ENCODE peak calls at places on chromosomes 5 and 9, in five cellular contexts. Q, N, R, O and D are unnamed samples.

GRCh38 chr5:541888-542692 is 17.8 kb upstream of the SLC9A3 start:
- DNase-seq in Q (no peak), N (no peak), R (no peak), O (peak; percentile 38), D (no peak)

GRCh38 chr5:32109236-32109635 is 64.9 kb downstream of the GOLPH3 start:
- DNase-seq in Q (peak; percentile 14), N (peak; percentile 20), R (peak; percentile 92), O (no peak), D (no peak)

GRCh38 chr5:174735498-174736350 is 11.3 kb downstream of the MSX2 start:
- DNase-seq in Q (no peak), N (no peak), R (peak; percentile 57), O (no peak), D (no peak)

GRCh38 chr5:112642885-112643284 is 94.8 kb upstream of the APC start:
- DNase-seq in Q (no peak), N (no peak), R (peak; percentile 2), O (no peak), D (no peak)

GRCh38 chr9:16752615-16753014 is 117.9 kb downstream of the BNC2 start:
- DNase-seq in Q (no peak), N (no peak), R (peak; percentile 48), O (no peak), D (no peak)

GRCh38 chr9:94623253-94623652 is 16.1 kb downstream of the FBP1 start:
- DNase-seq in Q (no peak), N (no peak), R (peak; percentile 17), O (peak; percentile 57), D (peak; percentile 21)

GRCh38 chr5:173240091-173241050 is 5.4 kb upstream of the NKX2-5 start:
- DNase-seq in Q (no peak), N (no peak), R (no peak), O (no peak), D (no peak)

GRCh38 chr5:131209506-131210191 is 38.9 kb downstream of the LYRM7 start:
- DNase-seq in Q (no peak), N (no peak), R (no peak), O (peak; percentile 90), D (peak; percentile 99)

GRCh38 chr9:108569624-108570023 is 286.2 kb downstream of the ACTL7B start:
- DNase-seq in Q (peak; percentile 56), N (peak; percentile 76), R (peak; percentile 92), O (no peak), D (no peak)

GRCh38 chr9:92706218-92706940 is 36.4 kb upstream of the IPPK start:
- DNase-seq in Q (no peak), N (no peak), R (peak; percentile 67), O (peak; percentile 62), D (peak; percentile 31)

GRCh38 chr5:100827481-100827889 is 75.6 kb downstream of the ST8SIA4 start:
- DNase-seq in Q (peak; percentile 27), N (no peak), R (peak; percentile 16), O (peak; percentile 67), D (no peak)

GRCh38 chr5:150623152-150623877 is 17.1 kb upstream of the SYNPO start:
- DNase-seq in Q (no peak), N (peak; percentile 42), R (no peak), O (peak; percentile 57), D (no peak)

GRCh38 chr9:94945191-94946144 is 219.0 kb downstream of the AOPEP start:
- DNase-seq in Q (peak; percentile 88), N (peak; percentile 96), R (peak; percentile 97), O (no peak), D (no peak)

GRCh38 chr9:109961579-109961978 is 181.6 kb downstream of the PALM2AKAP2 start:
- DNase-seq in Q (no peak), N (no peak), R (no peak), O (no peak), D (no peak)

GRCh38 chr9:33170464-33171156 is 3.5 kb upstream of the B4GALT1 start:
- DNase-seq in Q (peak; percentile 34), N (no peak), R (peak; percentile 43), O (peak; percentile 51), D (no peak)

GRCh38 chr9:109036744-109037680 is 23.7 kb upstream of the CTNNAL1 start:
- DNase-seq in Q (peak; percentile 18), N (no peak), R (no peak), O (no peak), D (no peak)

GRCh38 chr5:1765141-1765879 is 34.3 kb downstream of the MRPL36 start:
- DNase-seq in Q (no peak), N (peak; percentile 13), R (no peak), O (peak; percentile 77), D (no peak)

GRCh38 chr9:130806388-130806716 is 28.7 kb upstream of the ABL1 start:
- DNase-seq in Q (no peak), N (no peak), R (no peak), O (no peak), D (no peak)

GRCh38 chr5:132776077-132776931 is 735 bp downstream of the SEPTIN8 start:
- DNase-seq in Q (peak; percentile 31), N (no peak), R (peak; percentile 53), O (no peak), D (no peak)

GRCh38 chr5:145471831-145472616 is 363.1 kb downstream of the PRELID2 start:
- DNase-seq in Q (no peak), N (peak; percentile 36), R (peak; percentile 18), O (no peak), D (no peak)

GRCh38 chr5:10301266-10301665 is 6.4 kb downstream of the CMBL start:
- DNase-seq in Q (no peak), N (no peak), R (no peak), O (no peak), D (no peak)

GRCh38 chr5:74430910-74431309 is 209.6 kb downstream of the ENC1 start:
- DNase-seq in Q (no peak), N (no peak), R (no peak), O (no peak), D (no peak)

GRCh38 chr5:74434124-74434899 is 206.2 kb downstream of the ENC1 start:
- DNase-seq in Q (no peak), N (no peak), R (no peak), O (no peak), D (no peak)

GRCh38 chr5:74429495-74429894 is 211.0 kb downstream of the ENC1 start:
- DNase-seq in Q (no peak), N (no peak), R (no peak), O (no peak), D (no peak)

GRCh38 chr5:74432240-74432639 is 208.3 kb downstream of the ENC1 start:
- DNase-seq in Q (no peak), N (no peak), R (no peak), O (no peak), D (no peak)

GRCh38 chr5:74433255-74434123 is 207.0 kb downstream of the ENC1 start:
- DNase-seq in Q (no peak), N (peak; percentile 22), R (peak; percentile 51), O (peak; percentile 71), D (peak; percentile 17)
- H3K4me3 ChIP-seq in Q (no peak overlapping the region), N (no peak overlapping the region), R (peak overlapping the region; percentile 43), O (no peak overlapping the region), D (no peak overlapping the region)

DNA sequence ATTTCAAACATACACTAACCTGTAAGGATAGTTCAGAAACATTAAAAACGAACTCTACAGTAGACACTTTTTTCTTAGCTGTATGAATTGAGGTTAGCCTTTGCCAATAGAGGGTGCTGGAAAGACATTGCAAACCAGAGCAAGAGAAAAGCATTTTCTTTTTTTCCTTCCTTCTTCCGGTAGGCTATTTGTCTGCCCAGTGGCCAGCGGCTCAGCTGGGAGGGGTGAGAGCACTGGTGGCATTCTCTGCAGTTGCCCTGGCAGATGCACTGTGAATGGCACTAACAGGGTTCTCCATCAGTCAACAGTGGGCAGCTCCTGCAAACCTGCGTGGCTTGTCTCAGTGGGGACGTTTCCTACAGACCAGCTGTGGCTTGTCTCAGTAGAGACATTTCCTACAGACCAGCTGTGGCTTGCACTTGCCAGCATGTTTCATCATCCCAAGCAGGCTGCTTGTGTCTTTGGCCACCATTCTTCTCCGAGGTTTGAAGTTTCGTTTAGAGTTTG is 984.5 kb upstream of the CDH18 start:
- DNase-seq in Q (peak; percentile 96), N (peak; percentile 1), R (no peak), O (peak; percentile 1), D (no peak)
- H3K4me3 ChIP-seq in Q (no peak overlapping the region), N (no peak overlapping the region), R (no peak overlapping the region), O (no peak overlapping the region), D (no peak overlapping the region)

GRCh38 chr9:124853605-124854143 is 414 bp downstream of the WDR38 start:
- DNase-seq in Q (no peak), N (no peak), R (no peak), O (no peak), D (no peak)
- H3K4me3 ChIP-seq in Q (peak overlapping the region; percentile 59), N (no peak overlapping the region), R (peak overlapping the region; percentile 69), O (peak overlapping the region; percentile 48), D (no peak overlapping the region)

GRCh38 chr5:139275536-139276297 is 17.8 kb upstream of the MATR3 start:
- DNase-seq in Q (no peak), N (no peak), R (no peak), O (peak; percentile 56), D (no peak)

GRCh38 chr5:139278540-139279274 is 14.8 kb upstream of the MATR3 start:
- DNase-seq in Q (no peak), N (no peak), R (no peak), O (no peak), D (no peak)

GRCh38 chr5:139273572-139274264 is 19.8 kb upstream of the MATR3 start:
- DNase-seq in Q (peak; percentile 86), N (peak; percentile 80), R (peak; percentile 93), O (peak; percentile 95), D (peak; percentile 81)

GRCh38 chr5:139277171-139277570 is 16.4 kb upstream of the MATR3 start:
- DNase-seq in Q (no peak), N (no peak), R (no peak), O (no peak), D (no peak)

GRCh38 chr5:139276426-139276825 is 17.1 kb upstream of the MATR3 start:
- DNase-seq in Q (no peak), N (no peak), R (no peak), O (no peak), D (no peak)
- H3K4me3 ChIP-seq in Q (peak overlapping the region; percentile 44), N (no peak overlapping the region), R (no peak overlapping the region), O (peak overlapping the region; percentile 78), D (no peak overlapping the region)

GRCh38 chr5:54515634-54516033 is 1.9 kb upstream of the SNX18 start:
- DNase-seq in Q (no peak), N (no peak), R (no peak), O (no peak), D (no peak)

GRCh38 chr5:54518146-54519082 is 855 bp downstream of the SNX18 start:
- DNase-seq in Q (no peak), N (peak; percentile 49), R (peak; percentile 76), O (peak; percentile 32), D (no peak)

GRCh38 chr5:54516051-54516645 is 1.4 kb upstream of the SNX18 start:
- DNase-seq in Q (peak; percentile 44), N (peak; percentile 56), R (peak; percentile 35), O (no peak), D (no peak)

GRCh38 chr5:54517512-54518145 is at the start of gene SNX18:
- DNase-seq in Q (peak; percentile 93), N (peak; percentile 93), R (peak; percentile 97), O (peak; percentile 95), D (peak; percentile 84)

DNA sequence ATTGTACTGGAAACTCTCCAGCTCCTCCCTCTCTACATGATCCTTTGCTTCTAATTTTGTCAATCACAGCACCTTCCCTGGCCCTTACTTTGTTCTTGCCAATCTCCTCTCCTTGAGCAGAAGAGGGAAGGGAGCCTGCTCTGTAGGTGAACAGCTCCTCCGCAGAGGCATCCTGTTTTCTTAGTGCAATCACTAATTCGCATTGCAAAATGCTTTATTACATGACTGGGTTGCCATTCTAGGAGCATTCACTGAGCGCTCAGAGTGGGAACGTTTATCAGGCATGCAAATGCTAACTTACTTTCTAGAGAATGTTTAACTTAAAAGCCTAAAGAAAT is 416 bp upstream of the SNX18 start:
- DNase-seq in Q (no peak), N (no peak), R (no peak), O (no peak), D (no peak)
- H3K4me3 ChIP-seq in Q (peak overlapping the region; percentile 37), N (peak overlapping the region; percentile 32), R (peak overlapping the region; percentile 65), O (no peak overlapping the region), D (peak overlapping the region; percentile 48)